ENCODE peak calls at places on chromosomes 4 and X, in five cellular contexts. M, G, U, K and D are unnamed samples.

GRCh38 chrX:140034916-140035315 is 69.6 kb upstream of the CXorf66 start:
- DNase-seq in M (peak; percentile 8), G (no peak), U (no peak), K (no peak), D (peak; percentile 6)

GRCh38 chrX:143853488-143853887 is 30.4 kb upstream of the UBE2NL start:
- DNase-seq in M (no peak), G (no peak), U (no peak), K (no peak), D (no peak)

GRCh38 chr4:105666693-105667092 is 41.8 kb downstream of the INTS12 start:
- DNase-seq in M (peak; percentile 37), G (no peak), U (peak; percentile 16), K (no peak), D (no peak)

GRCh38 chr4:42151568-42152506 is 618 bp downstream of the BEND4 start:
- DNase-seq in M (peak; percentile 95), G (peak; percentile 94), U (no peak), K (peak; percentile 78), D (no peak)

GRCh38 chrX:8689473-8689872 is 42.5 kb downstream of the ANOS1 start:
- DNase-seq in M (no peak), G (no peak), U (no peak), K (no peak), D (no peak)

GRCh38 chr4:56252561-56253152 is 134.6 kb downstream of the AASDH start:
- DNase-seq in M (no peak), G (no peak), U (no peak), K (no peak), D (no peak)

GRCh38 chrX:134548844-134549205 is 88.9 kb downstream of the HPRT1 start:
- DNase-seq in M (peak; percentile 32), G (no peak), U (no peak), K (no peak), D (no peak)

GRCh38 chrX:109294097-109294815 is 187.6 kb downstream of the GUCY2F start:
- DNase-seq in M (no peak), G (no peak), U (no peak), K (no peak), D (no peak)

GRCh38 chr4:89357787-89358186 is 50.2 kb upstream of the GPRIN3 start:
- DNase-seq in M (no peak), G (no peak), U (no peak), K (no peak), D (no peak)

GRCh38 chrX:21398424-21398823 is 24.2 kb downstream of the CNKSR2 start:
- DNase-seq in M (peak; percentile 5), G (no peak), U (no peak), K (no peak), D (no peak)

GRCh38 chrX:154761977-154762528 is 611 bp upstream of the DKC1 start:
- DNase-seq in M (peak; percentile 22), G (no peak), U (no peak), K (no peak), D (no peak)

GRCh38 chr4:165379662-165380061 is 854 bp downstream of the CPE start:
- DNase-seq in M (peak; percentile 89), G (peak; percentile 59), U (no peak), K (no peak), D (no peak)
- H2BK120ac ChIP-seq in M (peak overlapping the region; percentile 30), G (no peak overlapping the region), U (no peak overlapping the region), K (no peak overlapping the region), D (no peak overlapping the region)

GRCh38 chr4:129926936-129927335 is 831.0 kb downstream of the C4orf33 start:
- DNase-seq in M (peak; percentile 10), G (no peak), U (no peak), K (no peak), D (peak; percentile 13)
- H2BK120ac ChIP-seq in M (no peak overlapping the region), G (no peak overlapping the region), U (no peak overlapping the region), K (no peak overlapping the region), D (no peak overlapping the region)

GRCh38 chr4:25862411-25863346 is at the start of gene SEL1L3:
- DNase-seq in M (no peak), G (peak; percentile 68), U (no peak), K (peak; percentile 38), D (peak; percentile 69)
- H2BK120ac ChIP-seq in M (peak within 1 kb of the TSS; percentile 49), G (no peak within 1 kb of the TSS), U (peak within 1 kb of the TSS; percentile 66), K (peak within 1 kb of the TSS; percentile 57), D (no peak within 1 kb of the TSS)

DNA sequence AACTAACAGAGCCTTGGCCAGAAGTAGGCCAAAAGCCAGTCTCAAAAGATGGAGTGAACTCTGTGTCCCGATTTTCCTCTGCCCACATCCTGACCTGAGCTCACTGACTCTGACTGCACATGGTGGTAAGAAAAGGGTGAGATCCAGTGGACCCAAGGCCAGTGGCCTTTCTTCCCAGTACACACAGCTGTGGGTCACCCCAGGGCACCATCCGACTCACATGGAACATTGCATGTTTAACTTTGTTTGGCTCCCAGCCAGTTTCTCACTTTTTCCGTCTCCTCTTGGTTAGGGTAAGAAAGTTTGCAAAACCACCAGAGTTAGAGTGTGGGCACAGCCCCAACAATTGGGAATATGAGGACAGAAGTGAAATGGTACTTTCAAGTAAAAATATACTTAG is 69.8 kb downstream of the GAB1 start:
- DNase-seq in M (no peak), G (no peak), U (no peak), K (no peak), D (no peak)
- H2BK120ac ChIP-seq in M (no peak overlapping the region), G (no peak overlapping the region), U (peak overlapping the region; percentile 19), K (no peak overlapping the region), D (no peak overlapping the region)

GRCh38 chrX:47814853-47815252 is 21.8 kb upstream of the ZNF81 start:
- DNase-seq in M (peak; percentile 48), G (peak; percentile 52), U (no peak), K (no peak), D (no peak)
- H2BK120ac ChIP-seq in M (peak overlapping the region; percentile 97), G (no peak overlapping the region), U (no peak overlapping the region), K (no peak overlapping the region), D (no peak overlapping the region)

GRCh38 chr4:86031927-86032326 is 327.9 kb downstream of the MAPK10 start:
- DNase-seq in M (no peak), G (no peak), U (no peak), K (no peak), D (no peak)
- H2BK120ac ChIP-seq in M (no peak overlapping the region), G (no peak overlapping the region), U (peak overlapping the region; percentile 52), K (no peak overlapping the region), D (peak overlapping the region; percentile 47)

GRCh38 chr4:171017596-171017995 is 795.6 kb upstream of the GALNTL6 start:
- DNase-seq in M (no peak), G (no peak), U (no peak), K (peak; percentile 3), D (peak; percentile 61)
- H2BK120ac ChIP-seq in M (no peak overlapping the region), G (no peak overlapping the region), U (no peak overlapping the region), K (no peak overlapping the region), D (no peak overlapping the region)

GRCh38 chr4:58849026-58849425 is 1738.8 kb upstream of the IGFBP7 start:
- DNase-seq in M (no peak), G (no peak), U (no peak), K (no peak), D (no peak)

GRCh38 chr4:58843456-58843855 is 1733.3 kb upstream of the IGFBP7 start:
- DNase-seq in M (no peak), G (no peak), U (no peak), K (no peak), D (no peak)
- H2BK120ac ChIP-seq in M (no peak overlapping the region), G (no peak overlapping the region), U (no peak overlapping the region), K (no peak overlapping the region), D (no peak overlapping the region)

GRCh38 chr4:661231-661630 is 12.8 kb downstream of the ATP5ME start:
- DNase-seq in M (no peak), G (no peak), U (no peak), K (no peak), D (no peak)
- H2BK120ac ChIP-seq in M (no peak overlapping the region), G (no peak overlapping the region), U (no peak overlapping the region), K (no peak overlapping the region), D (no peak overlapping the region)